ENCODE peak calls at places on chromosomes 3 and 15, in nine cellular contexts. One of them, this sample, is unnamed.

GRCh38 chr15:58146734-58147133 is 8.6 kb downstream of the AQP9 start:
- DNase-seq in HTR-8/SVneo: no peak
- DNase-seq in H9: no peak
- DNase-seq in D341Med: no peak
- DNase-seq in tibial artery: peak
- DNase-seq in effector CD4-positive, alpha-beta T cell: no peak
- DNase-seq in amniotic stem cell: no peak
- DNase-seq in stimulated activated CD4-positive, alpha-beta T cell treated with anti-CD3 and anti-CD28 coated beads, Interleukin-2, amount 100 ng/mL, for 24 hours: no peak
- DNase-seq in naive thymus-derived CD8-positive, alpha-beta T cell: no peak
- DNase-seq in this sample: no peak

GRCh38 chr3:37997321-37997720 is 6.7 kb downstream of the VILL start:
- DNase-seq in HTR-8/SVneo: no peak
- DNase-seq in H9: no peak
- DNase-seq in D341Med: no peak
- DNase-seq in tibial artery: peak
- DNase-seq in effector CD4-positive, alpha-beta T cell: peak
- DNase-seq in amniotic stem cell: no peak
- DNase-seq in stimulated activated CD4-positive, alpha-beta T cell treated with anti-CD3 and anti-CD28 coated beads, Interleukin-2, amount 100 ng/mL, for 24 hours: no peak
- DNase-seq in naive thymus-derived CD8-positive, alpha-beta T cell: no peak
- DNase-seq in this sample: peak

GRCh38 chr3:53680026-53680425 is 166.2 kb downstream of the CHDH start:
- DNase-seq in HTR-8/SVneo: no peak
- DNase-seq in H9: no peak
- DNase-seq in D341Med: no peak
- DNase-seq in tibial artery: no peak
- DNase-seq in effector CD4-positive, alpha-beta T cell: no peak
- DNase-seq in amniotic stem cell: no peak
- DNase-seq in stimulated activated CD4-positive, alpha-beta T cell treated with anti-CD3 and anti-CD28 coated beads, Interleukin-2, amount 100 ng/mL, for 24 hours: no peak
- DNase-seq in naive thymus-derived CD8-positive, alpha-beta T cell: no peak
- DNase-seq in this sample: no peak

GRCh38 chr15:45091161-45091560 is 22.8 kb downstream of the DUOX2 start:
- DNase-seq in HTR-8/SVneo: no peak
- DNase-seq in H9: no peak
- DNase-seq in D341Med: no peak
- DNase-seq in tibial artery: no peak
- DNase-seq in effector CD4-positive, alpha-beta T cell: no peak
- DNase-seq in amniotic stem cell: no peak
- DNase-seq in stimulated activated CD4-positive, alpha-beta T cell treated with anti-CD3 and anti-CD28 coated beads, Interleukin-2, amount 100 ng/mL, for 24 hours: no peak
- DNase-seq in naive thymus-derived CD8-positive, alpha-beta T cell: no peak
- DNase-seq in this sample: no peak

GRCh38 chr15:74541494-74542191 is 623 bp downstream of the ARID3B start:
- DNase-seq in HTR-8/SVneo: no peak
- DNase-seq in H9: peak
- DNase-seq in D341Med: no peak
- DNase-seq in tibial artery: peak
- DNase-seq in effector CD4-positive, alpha-beta T cell: peak
- DNase-seq in amniotic stem cell: no peak
- DNase-seq in stimulated activated CD4-positive, alpha-beta T cell treated with anti-CD3 and anti-CD28 coated beads, Interleukin-2, amount 100 ng/mL, for 24 hours: peak
- DNase-seq in naive thymus-derived CD8-positive, alpha-beta T cell: peak
- DNase-seq in this sample: peak

GRCh38 chr15:51162865-51163762 is 68.4 kb upstream of the TNFAIP8L3 start:
- DNase-seq in HTR-8/SVneo: peak
- DNase-seq in H9: peak
- DNase-seq in D341Med: peak
- DNase-seq in tibial artery: peak
- DNase-seq in effector CD4-positive, alpha-beta T cell: peak
- DNase-seq in amniotic stem cell: peak
- DNase-seq in stimulated activated CD4-positive, alpha-beta T cell treated with anti-CD3 and anti-CD28 coated beads, Interleukin-2, amount 100 ng/mL, for 24 hours: peak
- DNase-seq in naive thymus-derived CD8-positive, alpha-beta T cell: peak
- DNase-seq in this sample: peak

GRCh38 chr3:56976666-56977560 is 83.6 kb upstream of the SPATA12 start:
- DNase-seq in HTR-8/SVneo: no peak
- DNase-seq in H9: no peak
- DNase-seq in D341Med: peak
- DNase-seq in tibial artery: no peak
- DNase-seq in effector CD4-positive, alpha-beta T cell: no peak
- DNase-seq in amniotic stem cell: no peak
- DNase-seq in stimulated activated CD4-positive, alpha-beta T cell treated with anti-CD3 and anti-CD28 coated beads, Interleukin-2, amount 100 ng/mL, for 24 hours: no peak
- DNase-seq in naive thymus-derived CD8-positive, alpha-beta T cell: no peak
- DNase-seq in this sample: no peak

GRCh38 chr3:60542981-60543380 is 708.3 kb downstream of the FHIT start:
- DNase-seq in HTR-8/SVneo: no peak
- DNase-seq in H9: no peak
- DNase-seq in D341Med: no peak
- DNase-seq in tibial artery: no peak
- DNase-seq in effector CD4-positive, alpha-beta T cell: no peak
- DNase-seq in amniotic stem cell: no peak
- DNase-seq in stimulated activated CD4-positive, alpha-beta T cell treated with anti-CD3 and anti-CD28 coated beads, Interleukin-2, amount 100 ng/mL, for 24 hours: no peak
- DNase-seq in naive thymus-derived CD8-positive, alpha-beta T cell: no peak
- DNase-seq in this sample: no peak

GRCh38 chr3:30741870-30742269 is 135.5 kb downstream of the TGFBR2 start:
- DNase-seq in HTR-8/SVneo: no peak
- DNase-seq in H9: no peak
- DNase-seq in D341Med: no peak
- DNase-seq in tibial artery: no peak
- DNase-seq in effector CD4-positive, alpha-beta T cell: no peak
- DNase-seq in amniotic stem cell: no peak
- DNase-seq in stimulated activated CD4-positive, alpha-beta T cell treated with anti-CD3 and anti-CD28 coated beads, Interleukin-2, amount 100 ng/mL, for 24 hours: no peak
- DNase-seq in naive thymus-derived CD8-positive, alpha-beta T cell: no peak
- DNase-seq in this sample: no peak

GRCh38 chr15:45402955-45403892 is 24.9 kb upstream of the GATM start:
- DNase-seq in HTR-8/SVneo: peak
- DNase-seq in H9: no peak
- DNase-seq in D341Med: no peak
- DNase-seq in tibial artery: no peak
- DNase-seq in effector CD4-positive, alpha-beta T cell: peak
- DNase-seq in amniotic stem cell: no peak
- DNase-seq in stimulated activated CD4-positive, alpha-beta T cell treated with anti-CD3 and anti-CD28 coated beads, Interleukin-2, amount 100 ng/mL, for 24 hours: peak
- DNase-seq in naive thymus-derived CD8-positive, alpha-beta T cell: peak
- DNase-seq in this sample: peak

GRCh38 chr3:59192473-59192872 is 142.6 kb upstream of the CFAP20DC start:
- DNase-seq in HTR-8/SVneo: peak
- DNase-seq in H9: no peak
- DNase-seq in D341Med: no peak
- DNase-seq in tibial artery: no peak
- DNase-seq in effector CD4-positive, alpha-beta T cell: no peak
- DNase-seq in amniotic stem cell: no peak
- DNase-seq in stimulated activated CD4-positive, alpha-beta T cell treated with anti-CD3 and anti-CD28 coated beads, Interleukin-2, amount 100 ng/mL, for 24 hours: no peak
- DNase-seq in naive thymus-derived CD8-positive, alpha-beta T cell: no peak
- DNase-seq in this sample: no peak

GRCh38 chr3:187259171-187259570 is 32.4 kb downstream of the MASP1 start:
- DNase-seq in HTR-8/SVneo: no peak
- DNase-seq in H9: no peak
- DNase-seq in D341Med: no peak
- DNase-seq in tibial artery: no peak
- DNase-seq in effector CD4-positive, alpha-beta T cell: no peak
- DNase-seq in amniotic stem cell: no peak
- DNase-seq in stimulated activated CD4-positive, alpha-beta T cell treated with anti-CD3 and anti-CD28 coated beads, Interleukin-2, amount 100 ng/mL, for 24 hours: no peak
- DNase-seq in naive thymus-derived CD8-positive, alpha-beta T cell: no peak
- DNase-seq in this sample: no peak

GRCh38 chr3:89306535-89306934 is 199.1 kb downstream of the EPHA3 start:
- DNase-seq in HTR-8/SVneo: no peak
- DNase-seq in H9: no peak
- DNase-seq in D341Med: no peak
- DNase-seq in tibial artery: no peak
- DNase-seq in effector CD4-positive, alpha-beta T cell: no peak
- DNase-seq in amniotic stem cell: no peak
- DNase-seq in stimulated activated CD4-positive, alpha-beta T cell treated with anti-CD3 and anti-CD28 coated beads, Interleukin-2, amount 100 ng/mL, for 24 hours: no peak
- DNase-seq in naive thymus-derived CD8-positive, alpha-beta T cell: no peak
- DNase-seq in this sample: no peak

GRCh38 chr3:106610362-106610997 is 741.7 kb upstream of the CBLB start:
- DNase-seq in HTR-8/SVneo: no peak
- DNase-seq in H9: no peak
- DNase-seq in D341Med: no peak
- DNase-seq in tibial artery: no peak
- DNase-seq in effector CD4-positive, alpha-beta T cell: no peak
- DNase-seq in amniotic stem cell: no peak
- DNase-seq in stimulated activated CD4-positive, alpha-beta T cell treated with anti-CD3 and anti-CD28 coated beads, Interleukin-2, amount 100 ng/mL, for 24 hours: no peak
- DNase-seq in naive thymus-derived CD8-positive, alpha-beta T cell: no peak
- DNase-seq in this sample: no peak

GRCh38 chr15:85693277-85693676 is 101.4 kb downstream of the KLHL25 start:
- DNase-seq in HTR-8/SVneo: no peak
- DNase-seq in H9: no peak
- DNase-seq in D341Med: no peak
- DNase-seq in tibial artery: no peak
- DNase-seq in effector CD4-positive, alpha-beta T cell: no peak
- DNase-seq in amniotic stem cell: no peak
- DNase-seq in stimulated activated CD4-positive, alpha-beta T cell treated with anti-CD3 and anti-CD28 coated beads, Interleukin-2, amount 100 ng/mL, for 24 hours: no peak
- DNase-seq in naive thymus-derived CD8-positive, alpha-beta T cell: no peak
- DNase-seq in this sample: no peak

GRCh38 chr15:63088532-63089245 is 33.0 kb upstream of the LACTB start:
- DNase-seq in HTR-8/SVneo: no peak
- DNase-seq in H9: no peak
- DNase-seq in D341Med: no peak
- DNase-seq in tibial artery: no peak
- DNase-seq in effector CD4-positive, alpha-beta T cell: no peak
- DNase-seq in amniotic stem cell: no peak
- DNase-seq in stimulated activated CD4-positive, alpha-beta T cell treated with anti-CD3 and anti-CD28 coated beads, Interleukin-2, amount 100 ng/mL, for 24 hours: no peak
- DNase-seq in naive thymus-derived CD8-positive, alpha-beta T cell: no peak
- DNase-seq in this sample: no peak

GRCh38 chr3:188006726-188007393 is 147.1 kb upstream of the LPP start:
- DNase-seq in HTR-8/SVneo: no peak
- DNase-seq in H9: no peak
- DNase-seq in D341Med: no peak
- DNase-seq in tibial artery: no peak
- DNase-seq in effector CD4-positive, alpha-beta T cell: no peak
- DNase-seq in amniotic stem cell: no peak
- DNase-seq in stimulated activated CD4-positive, alpha-beta T cell treated with anti-CD3 and anti-CD28 coated beads, Interleukin-2, amount 100 ng/mL, for 24 hours: no peak
- DNase-seq in naive thymus-derived CD8-positive, alpha-beta T cell: no peak
- DNase-seq in this sample: no peak

GRCh38 chr3:154976072-154976983 is 103.8 kb upstream of the MME start:
- DNase-seq in HTR-8/SVneo: no peak
- DNase-seq in H9: no peak
- DNase-seq in D341Med: no peak
- DNase-seq in tibial artery: no peak
- DNase-seq in effector CD4-positive, alpha-beta T cell: no peak
- DNase-seq in amniotic stem cell: no peak
- DNase-seq in stimulated activated CD4-positive, alpha-beta T cell treated with anti-CD3 and anti-CD28 coated beads, Interleukin-2, amount 100 ng/mL, for 24 hours: no peak
- DNase-seq in naive thymus-derived CD8-positive, alpha-beta T cell: no peak
- DNase-seq in this sample: no peak

GRCh38 chr15:57662091-57662744 is 44.3 kb upstream of the POLR2M start:
- DNase-seq in HTR-8/SVneo: no peak
- DNase-seq in H9: no peak
- DNase-seq in D341Med: no peak
- DNase-seq in tibial artery: no peak
- DNase-seq in effector CD4-positive, alpha-beta T cell: no peak
- DNase-seq in amniotic stem cell: no peak
- DNase-seq in stimulated activated CD4-positive, alpha-beta T cell treated with anti-CD3 and anti-CD28 coated beads, Interleukin-2, amount 100 ng/mL, for 24 hours: no peak
- DNase-seq in naive thymus-derived CD8-positive, alpha-beta T cell: no peak
- DNase-seq in this sample: no peak

GRCh38 chr3:171963546-171963945 is 75.8 kb upstream of the FNDC3B start:
- DNase-seq in HTR-8/SVneo: no peak
- DNase-seq in H9: no peak
- DNase-seq in D341Med: no peak
- DNase-seq in tibial artery: no peak
- DNase-seq in effector CD4-positive, alpha-beta T cell: no peak
- DNase-seq in amniotic stem cell: no peak
- DNase-seq in stimulated activated CD4-positive, alpha-beta T cell treated with anti-CD3 and anti-CD28 coated beads, Interleukin-2, amount 100 ng/mL, for 24 hours: no peak
- DNase-seq in naive thymus-derived CD8-positive, alpha-beta T cell: no peak
- DNase-seq in this sample: no peak

GRCh38 chr3:186520957-186521842 is 23.0 kb downstream of the CRYGS start:
- DNase-seq in HTR-8/SVneo: no peak
- DNase-seq in H9: no peak
- DNase-seq in D341Med: no peak
- DNase-seq in tibial artery: no peak
- DNase-seq in effector CD4-positive, alpha-beta T cell: no peak
- DNase-seq in amniotic stem cell: no peak
- DNase-seq in stimulated activated CD4-positive, alpha-beta T cell treated with anti-CD3 and anti-CD28 coated beads, Interleukin-2, amount 100 ng/mL, for 24 hours: peak
- DNase-seq in naive thymus-derived CD8-positive, alpha-beta T cell: no peak
- DNase-seq in this sample: no peak

GRCh38 chr3:8891328-8891727 is 71.9 kb downstream of the RAD18 start:
- DNase-seq in HTR-8/SVneo: no peak
- DNase-seq in H9: no peak
- DNase-seq in D341Med: no peak
- DNase-seq in tibial artery: no peak
- DNase-seq in effector CD4-positive, alpha-beta T cell: no peak
- DNase-seq in amniotic stem cell: no peak
- DNase-seq in stimulated activated CD4-positive, alpha-beta T cell treated with anti-CD3 and anti-CD28 coated beads, Interleukin-2, amount 100 ng/mL, for 24 hours: no peak
- DNase-seq in naive thymus-derived CD8-positive, alpha-beta T cell: no peak
- DNase-seq in this sample: no peak

GRCh38 chr3:155871746-155872158 is 1.3 kb downstream of the GMPS start:
- DNase-seq in HTR-8/SVneo: no peak
- DNase-seq in H9: no peak
- DNase-seq in D341Med: no peak
- DNase-seq in tibial artery: no peak
- DNase-seq in effector CD4-positive, alpha-beta T cell: no peak
- DNase-seq in amniotic stem cell: no peak
- DNase-seq in stimulated activated CD4-positive, alpha-beta T cell treated with anti-CD3 and anti-CD28 coated beads, Interleukin-2, amount 100 ng/mL, for 24 hours: no peak
- DNase-seq in naive thymus-derived CD8-positive, alpha-beta T cell: no peak
- DNase-seq in this sample: no peak

GRCh38 chr15:66472176-66472999 is 25.2 kb downstream of the SNAPC5 start:
- DNase-seq in HTR-8/SVneo: no peak
- DNase-seq in H9: no peak
- DNase-seq in D341Med: no peak
- DNase-seq in tibial artery: no peak
- DNase-seq in effector CD4-positive, alpha-beta T cell: peak
- DNase-seq in amniotic stem cell: no peak
- DNase-seq in stimulated activated CD4-positive, alpha-beta T cell treated with anti-CD3 and anti-CD28 coated beads, Interleukin-2, amount 100 ng/mL, for 24 hours: no peak
- DNase-seq in naive thymus-derived CD8-positive, alpha-beta T cell: peak
- DNase-seq in this sample: no peak

GRCh38 chr3:104069114-104069513 is 1297.6 kb upstream of the ALCAM start:
- DNase-seq in HTR-8/SVneo: peak
- DNase-seq in H9: no peak
- DNase-seq in D341Med: no peak
- DNase-seq in tibial artery: no peak
- DNase-seq in effector CD4-positive, alpha-beta T cell: no peak
- DNase-seq in amniotic stem cell: no peak
- DNase-seq in stimulated activated CD4-positive, alpha-beta T cell treated with anti-CD3 and anti-CD28 coated beads, Interleukin-2, amount 100 ng/mL, for 24 hours: no peak
- DNase-seq in naive thymus-derived CD8-positive, alpha-beta T cell: no peak
- DNase-seq in this sample: no peak

GRCh38 chr3:184532940-184533732 is 28.4 kb upstream of the EPHB3 start:
- DNase-seq in HTR-8/SVneo: no peak
- DNase-seq in H9: peak
- DNase-seq in D341Med: no peak
- DNase-seq in tibial artery: no peak
- DNase-seq in effector CD4-positive, alpha-beta T cell: no peak
- DNase-seq in amniotic stem cell: no peak
- DNase-seq in stimulated activated CD4-positive, alpha-beta T cell treated with anti-CD3 and anti-CD28 coated beads, Interleukin-2, amount 100 ng/mL, for 24 hours: no peak
- DNase-seq in naive thymus-derived CD8-positive, alpha-beta T cell: no peak
- DNase-seq in this sample: no peak

GRCh38 chr3:190722181-190722905 is 140.2 kb downstream of the GMNC start:
- DNase-seq in HTR-8/SVneo: no peak
- DNase-seq in H9: no peak
- DNase-seq in D341Med: no peak
- DNase-seq in tibial artery: no peak
- DNase-seq in effector CD4-positive, alpha-beta T cell: no peak
- DNase-seq in amniotic stem cell: no peak
- DNase-seq in stimulated activated CD4-positive, alpha-beta T cell treated with anti-CD3 and anti-CD28 coated beads, Interleukin-2, amount 100 ng/mL, for 24 hours: no peak
- DNase-seq in naive thymus-derived CD8-positive, alpha-beta T cell: no peak
- DNase-seq in this sample: no peak

GRCh38 chr3:45792036-45792435 is 4.3 kb downstream of the SLC6A20 start:
- DNase-seq in HTR-8/SVneo: no peak
- DNase-seq in H9: no peak
- DNase-seq in D341Med: peak
- DNase-seq in tibial artery: no peak
- DNase-seq in effector CD4-positive, alpha-beta T cell: no peak
- DNase-seq in amniotic stem cell: no peak
- DNase-seq in stimulated activated CD4-positive, alpha-beta T cell treated with anti-CD3 and anti-CD28 coated beads, Interleukin-2, amount 100 ng/mL, for 24 hours: no peak
- DNase-seq in naive thymus-derived CD8-positive, alpha-beta T cell: no peak
- DNase-seq in this sample: no peak

GRCh38 chr3:12242772-12243171 is 46.1 kb upstream of the PPARG start:
- DNase-seq in HTR-8/SVneo: no peak
- DNase-seq in H9: no peak
- DNase-seq in D341Med: no peak
- DNase-seq in tibial artery: no peak
- DNase-seq in effector CD4-positive, alpha-beta T cell: no peak
- DNase-seq in amniotic stem cell: no peak
- DNase-seq in stimulated activated CD4-positive, alpha-beta T cell treated with anti-CD3 and anti-CD28 coated beads, Interleukin-2, amount 100 ng/mL, for 24 hours: no peak
- DNase-seq in naive thymus-derived CD8-positive, alpha-beta T cell: no peak
- DNase-seq in this sample: no peak

GRCh38 chr3:187629711-187630110 is 40.5 kb downstream of the SST start:
- DNase-seq in HTR-8/SVneo: no peak
- DNase-seq in H9: no peak
- DNase-seq in D341Med: no peak
- DNase-seq in tibial artery: no peak
- DNase-seq in effector CD4-positive, alpha-beta T cell: no peak
- DNase-seq in amniotic stem cell: no peak
- DNase-seq in stimulated activated CD4-positive, alpha-beta T cell treated with anti-CD3 and anti-CD28 coated beads, Interleukin-2, amount 100 ng/mL, for 24 hours: no peak
- DNase-seq in naive thymus-derived CD8-positive, alpha-beta T cell: no peak
- DNase-seq in this sample: no peak

GRCh38 chr3:196398782-196399181 is 33.4 kb downstream of the UBXN7 start:
- DNase-seq in HTR-8/SVneo: no peak
- DNase-seq in H9: no peak
- DNase-seq in D341Med: no peak
- DNase-seq in tibial artery: no peak
- DNase-seq in effector CD4-positive, alpha-beta T cell: no peak
- DNase-seq in amniotic stem cell: no peak
- DNase-seq in stimulated activated CD4-positive, alpha-beta T cell treated with anti-CD3 and anti-CD28 coated beads, Interleukin-2, amount 100 ng/mL, for 24 hours: no peak
- DNase-seq in naive thymus-derived CD8-positive, alpha-beta T cell: no peak
- DNase-seq in this sample: no peak